ENCODE peak calls at places on chromosomes 12 and 14, in ten cellular contexts. One of them, this sample, is unnamed.

GRCh38 chr12:65649126-65649525 is 175.2 kb upstream of the HMGA2 start:
- DNase-seq in left ventricle myocardium superior: no peak
- DNase-seq in NCI-H1092: no peak
- DNase-seq in GM12878: no peak
- DNase-seq in neural crest cell: no peak
- DNase-seq in RCC 7860: peak
- DNase-seq in H1: no peak
- DNase-seq in activated naive CD4-positive, alpha-beta T cell: no peak
- DNase-seq in Caki2: peak
- DNase-seq in hippocampal formation: no peak
- DNase-seq in this sample: no peak

GRCh38 chr12:54024127-54024526 is 4.1 kb upstream of the HOXC6 start:
- DNase-seq in Caki2: no peak
- DNase-seq in H1: no peak
- DNase-seq in NCI-H1092: no peak
- DNase-seq in neural crest cell: no peak
- DNase-seq in hippocampal formation: no peak
- DNase-seq in left ventricle myocardium superior: no peak
- DNase-seq in RCC 7860: no peak
- DNase-seq in GM12878: no peak
- DNase-seq in activated naive CD4-positive, alpha-beta T cell: no peak
- DNase-seq in this sample: peak

GRCh38 chr12:52264435-52264825 is 10.0 kb upstream of the KRT86 start:
- DNase-seq in H1: no peak
- DNase-seq in RCC 7860: no peak
- DNase-seq in activated naive CD4-positive, alpha-beta T cell: no peak
- DNase-seq in GM12878: no peak
- DNase-seq in hippocampal formation: peak
- DNase-seq in neural crest cell: no peak
- DNase-seq in Caki2: no peak
- DNase-seq in left ventricle myocardium superior: no peak
- DNase-seq in NCI-H1092: no peak
- DNase-seq in this sample: no peak

GRCh38 chr12:114339626-114340025 is 66.3 kb downstream of the TBX5 start:
- DNase-seq in RCC 7860: no peak
- DNase-seq in H1: no peak
- DNase-seq in Caki2: no peak
- DNase-seq in left ventricle myocardium superior: no peak
- DNase-seq in GM12878: no peak
- DNase-seq in NCI-H1092: no peak
- DNase-seq in hippocampal formation: no peak
- DNase-seq in activated naive CD4-positive, alpha-beta T cell: no peak
- DNase-seq in neural crest cell: no peak
- DNase-seq in this sample: no peak

GRCh38 chr12:56334490-56334793 is 642 bp upstream of the PAN2 start:
- DNase-seq in neural crest cell: no peak
- DNase-seq in RCC 7860: no peak
- DNase-seq in activated naive CD4-positive, alpha-beta T cell: no peak
- DNase-seq in left ventricle myocardium superior: no peak
- DNase-seq in H1: no peak
- DNase-seq in Caki2: no peak
- DNase-seq in NCI-H1092: no peak
- DNase-seq in hippocampal formation: no peak
- DNase-seq in GM12878: no peak
- DNase-seq in this sample: no peak

GRCh38 chr12:13087766-13088165 is 15.7 kb downstream of the GSG1 start:
- DNase-seq in neural crest cell: no peak
- DNase-seq in RCC 7860: no peak
- DNase-seq in hippocampal formation: no peak
- DNase-seq in left ventricle myocardium superior: no peak
- DNase-seq in GM12878: no peak
- DNase-seq in NCI-H1092: no peak
- DNase-seq in H1: peak
- DNase-seq in activated naive CD4-positive, alpha-beta T cell: no peak
- DNase-seq in Caki2: no peak
- DNase-seq in this sample: peak

GRCh38 chr12:82981150-82981549 is 294.4 kb downstream of the TMTC2 start:
- DNase-seq in NCI-H1092: no peak
- DNase-seq in GM12878: no peak
- DNase-seq in activated naive CD4-positive, alpha-beta T cell: no peak
- DNase-seq in RCC 7860: no peak
- DNase-seq in H1: no peak
- DNase-seq in neural crest cell: no peak
- DNase-seq in hippocampal formation: no peak
- DNase-seq in Caki2: no peak
- DNase-seq in left ventricle myocardium superior: no peak
- DNase-seq in this sample: no peak

GRCh38 chr12:47903151-47903611 is 1.6 kb downstream of the VDR start:
- DNase-seq in GM12878: no peak
- DNase-seq in H1: no peak
- DNase-seq in NCI-H1092: no peak
- DNase-seq in activated naive CD4-positive, alpha-beta T cell: no peak
- DNase-seq in hippocampal formation: no peak
- DNase-seq in neural crest cell: no peak
- DNase-seq in RCC 7860: peak
- DNase-seq in left ventricle myocardium superior: no peak
- DNase-seq in Caki2: peak
- DNase-seq in this sample: peak

GRCh38 chr12:52172956-52173355 is 18.9 kb downstream of the KRT80 start:
- DNase-seq in left ventricle myocardium superior: no peak
- DNase-seq in NCI-H1092: no peak
- DNase-seq in GM12878: no peak
- DNase-seq in activated naive CD4-positive, alpha-beta T cell: no peak
- DNase-seq in H1: no peak
- DNase-seq in RCC 7860: no peak
- DNase-seq in neural crest cell: no peak
- DNase-seq in Caki2: no peak
- DNase-seq in hippocampal formation: no peak
- DNase-seq in this sample: no peak

GRCh38 chr14:94773017-94773681 is 3.2 kb upstream of the GSC start:
- DNase-seq in RCC 7860: no peak
- DNase-seq in left ventricle myocardium superior: no peak
- DNase-seq in neural crest cell: peak
- DNase-seq in Caki2: no peak
- DNase-seq in NCI-H1092: peak
- DNase-seq in GM12878: no peak
- DNase-seq in H1: peak
- DNase-seq in activated naive CD4-positive, alpha-beta T cell: no peak
- DNase-seq in hippocampal formation: no peak
- DNase-seq in this sample: peak

GRCh38 chr12:98373982-98374381 is 141.4 kb upstream of the TMPO start:
- DNase-seq in H1: no peak
- DNase-seq in Caki2: no peak
- DNase-seq in neural crest cell: no peak
- DNase-seq in GM12878: no peak
- DNase-seq in NCI-H1092: no peak
- DNase-seq in hippocampal formation: no peak
- DNase-seq in RCC 7860: no peak
- DNase-seq in left ventricle myocardium superior: no peak
- DNase-seq in activated naive CD4-positive, alpha-beta T cell: no peak
- DNase-seq in this sample: peak

GRCh38 chr12:116735951-116736599 is 1.8 kb downstream of the SPRING1 start:
- DNase-seq in left ventricle myocardium superior: no peak
- DNase-seq in GM12878: no peak
- DNase-seq in activated naive CD4-positive, alpha-beta T cell: no peak
- DNase-seq in RCC 7860: no peak
- DNase-seq in hippocampal formation: no peak
- DNase-seq in H1: no peak
- DNase-seq in NCI-H1092: no peak
- DNase-seq in neural crest cell: no peak
- DNase-seq in Caki2: peak
- DNase-seq in this sample: peak

GRCh38 chr12:106976013-106976658 is 10.8 kb downstream of the MTERF2 start:
- DNase-seq in GM12878: no peak
- DNase-seq in left ventricle myocardium superior: no peak
- DNase-seq in NCI-H1092: no peak
- DNase-seq in Caki2: no peak
- DNase-seq in hippocampal formation: no peak
- DNase-seq in neural crest cell: no peak
- DNase-seq in H1: no peak
- DNase-seq in RCC 7860: no peak
- DNase-seq in activated naive CD4-positive, alpha-beta T cell: no peak
- DNase-seq in this sample: no peak

GRCh38 chr12:115872919-115873357 is 404.6 kb downstream of the MED13L start:
- DNase-seq in RCC 7860: no peak
- DNase-seq in Caki2: no peak
- DNase-seq in GM12878: no peak
- DNase-seq in left ventricle myocardium superior: no peak
- DNase-seq in activated naive CD4-positive, alpha-beta T cell: no peak
- DNase-seq in hippocampal formation: no peak
- DNase-seq in H1: no peak
- DNase-seq in NCI-H1092: no peak
- DNase-seq in neural crest cell: no peak
- DNase-seq in this sample: peak

GRCh38 chr12:69008510-69008909 is 75.5 kb upstream of the CPM start:
- DNase-seq in activated naive CD4-positive, alpha-beta T cell: no peak
- DNase-seq in NCI-H1092: no peak
- DNase-seq in neural crest cell: no peak
- DNase-seq in Caki2: no peak
- DNase-seq in hippocampal formation: no peak
- DNase-seq in GM12878: no peak
- DNase-seq in RCC 7860: no peak
- DNase-seq in left ventricle myocardium superior: no peak
- DNase-seq in H1: no peak
- DNase-seq in this sample: no peak

GRCh38 chr12:57521475-57522018 is 1.1 kb upstream of the MBD6 start:
- DNase-seq in left ventricle myocardium superior: peak
- DNase-seq in hippocampal formation: peak
- DNase-seq in NCI-H1092: no peak
- DNase-seq in GM12878: no peak
- DNase-seq in H1: peak
- DNase-seq in RCC 7860: no peak
- DNase-seq in neural crest cell: peak
- DNase-seq in Caki2: no peak
- DNase-seq in activated naive CD4-positive, alpha-beta T cell: peak
- DNase-seq in this sample: peak

GRCh38 chr12:13203028-13203922 is 6.7 kb downstream of the EMP1 start:
- DNase-seq in neural crest cell: no peak
- DNase-seq in Caki2: no peak
- DNase-seq in RCC 7860: no peak
- DNase-seq in NCI-H1092: no peak
- DNase-seq in GM12878: no peak
- DNase-seq in activated naive CD4-positive, alpha-beta T cell: no peak
- DNase-seq in hippocampal formation: no peak
- DNase-seq in H1: peak
- DNase-seq in left ventricle myocardium superior: peak
- DNase-seq in this sample: peak

GRCh38 chr14:61466249-61466904 is 145.0 kb downstream of the PRKCH start:
- DNase-seq in RCC 7860: peak
- DNase-seq in NCI-H1092: no peak
- DNase-seq in neural crest cell: no peak
- DNase-seq in hippocampal formation: no peak
- DNase-seq in GM12878: no peak
- DNase-seq in activated naive CD4-positive, alpha-beta T cell: no peak
- DNase-seq in left ventricle myocardium superior: peak
- DNase-seq in H1: peak
- DNase-seq in Caki2: no peak
- DNase-seq in this sample: peak

GRCh38 chr14:106528717-106529116 is 1002.3 kb downstream of the TMEM121 start:
- DNase-seq in Caki2: no peak
- DNase-seq in left ventricle myocardium superior: no peak
- DNase-seq in neural crest cell: no peak
- DNase-seq in GM12878: no peak
- DNase-seq in NCI-H1092: no peak
- DNase-seq in activated naive CD4-positive, alpha-beta T cell: no peak
- DNase-seq in RCC 7860: no peak
- DNase-seq in hippocampal formation: no peak
- DNase-seq in H1: no peak
- DNase-seq in this sample: no peak

GRCh38 chr12:57887631-57888406 is 41.3 kb upstream of the CTDSP2 start:
- DNase-seq in neural crest cell: no peak
- DNase-seq in GM12878: no peak
- DNase-seq in hippocampal formation: no peak
- DNase-seq in NCI-H1092: no peak
- DNase-seq in left ventricle myocardium superior: no peak
- DNase-seq in Caki2: no peak
- DNase-seq in activated naive CD4-positive, alpha-beta T cell: no peak
- DNase-seq in H1: no peak
- DNase-seq in RCC 7860: no peak
- DNase-seq in this sample: peak

GRCh38 chr14:58639842-58640484 is 2.2 kb downstream of the DACT1 start:
- DNase-seq in NCI-H1092: peak
- DNase-seq in left ventricle myocardium superior: no peak
- DNase-seq in activated naive CD4-positive, alpha-beta T cell: no peak
- DNase-seq in GM12878: peak
- DNase-seq in RCC 7860: peak
- DNase-seq in H1: no peak
- DNase-seq in Caki2: peak
- DNase-seq in hippocampal formation: peak
- DNase-seq in neural crest cell: peak
- DNase-seq in this sample: peak

GRCh38 chr14:106790189-106791036 is 1264.0 kb downstream of the TMEM121 start:
- DNase-seq in hippocampal formation: no peak
- DNase-seq in H1: peak
- DNase-seq in NCI-H1092: peak
- DNase-seq in GM12878: no peak
- DNase-seq in Caki2: peak
- DNase-seq in neural crest cell: no peak
- DNase-seq in left ventricle myocardium superior: peak
- DNase-seq in RCC 7860: peak
- DNase-seq in activated naive CD4-positive, alpha-beta T cell: peak
- DNase-seq in this sample: peak

GRCh38 chr12:122079532-122080081 is 1.1 kb downstream of the MLXIP start:
- DNase-seq in NCI-H1092: no peak
- DNase-seq in H1: no peak
- DNase-seq in RCC 7860: no peak
- DNase-seq in activated naive CD4-positive, alpha-beta T cell: no peak
- DNase-seq in left ventricle myocardium superior: no peak
- DNase-seq in neural crest cell: no peak
- DNase-seq in hippocampal formation: no peak
- DNase-seq in Caki2: no peak
- DNase-seq in GM12878: no peak
- DNase-seq in this sample: no peak

GRCh38 chr12:60494249-60494648 is 898.4 kb downstream of the SLC16A7 start:
- DNase-seq in Caki2: peak
- DNase-seq in NCI-H1092: no peak
- DNase-seq in H1: no peak
- DNase-seq in GM12878: no peak
- DNase-seq in neural crest cell: no peak
- DNase-seq in activated naive CD4-positive, alpha-beta T cell: no peak
- DNase-seq in hippocampal formation: no peak
- DNase-seq in left ventricle myocardium superior: no peak
- DNase-seq in RCC 7860: peak
- DNase-seq in this sample: no peak

GRCh38 chr12:91690521-91690920 is 455.1 kb downstream of the BTG1 start:
- DNase-seq in activated naive CD4-positive, alpha-beta T cell: no peak
- DNase-seq in Caki2: no peak
- DNase-seq in hippocampal formation: no peak
- DNase-seq in left ventricle myocardium superior: no peak
- DNase-seq in neural crest cell: no peak
- DNase-seq in NCI-H1092: no peak
- DNase-seq in RCC 7860: no peak
- DNase-seq in H1: no peak
- DNase-seq in GM12878: no peak
- DNase-seq in this sample: no peak

GRCh38 chr14:45902241-45902640 is 649.2 kb upstream of the MIS18BP1 start:
- DNase-seq in GM12878: no peak
- DNase-seq in Caki2: no peak
- DNase-seq in neural crest cell: no peak
- DNase-seq in activated naive CD4-positive, alpha-beta T cell: no peak
- DNase-seq in RCC 7860: no peak
- DNase-seq in left ventricle myocardium superior: no peak
- DNase-seq in H1: no peak
- DNase-seq in NCI-H1092: no peak
- DNase-seq in hippocampal formation: no peak
- DNase-seq in this sample: no peak

GRCh38 chr12:52603314-52603713 is 2.1 kb upstream of the KRT72 start:
- DNase-seq in Caki2: no peak
- DNase-seq in activated naive CD4-positive, alpha-beta T cell: no peak
- DNase-seq in GM12878: no peak
- DNase-seq in hippocampal formation: no peak
- DNase-seq in NCI-H1092: no peak
- DNase-seq in left ventricle myocardium superior: no peak
- DNase-seq in H1: peak
- DNase-seq in neural crest cell: no peak
- DNase-seq in RCC 7860: peak
- DNase-seq in this sample: peak

GRCh38 chr12:64160021-64160717 is 61.9 kb downstream of the KICS2 start:
- DNase-seq in hippocampal formation: no peak
- DNase-seq in GM12878: no peak
- DNase-seq in left ventricle myocardium superior: no peak
- DNase-seq in Caki2: no peak
- DNase-seq in RCC 7860: no peak
- DNase-seq in H1: no peak
- DNase-seq in NCI-H1092: no peak
- DNase-seq in activated naive CD4-positive, alpha-beta T cell: no peak
- DNase-seq in neural crest cell: no peak
- DNase-seq in this sample: no peak

This sample was measured in endodermal cell.